ENCODE peak calls at places on chromosomes 12 and 14, in ten cellular contexts. T is neural crest cell, Y is heart right ventricle, I is astrocyte of the spinal cord, A is thoracic aorta, X is kidney epithelial cell, J is HL-60, F is A549, L is AG04450, W is body of pancreas. S is an unnamed sample.
A peak's percentile ranks its signal among the peaks of the same experiment; 100 is the strongest.

GRCh38 chr14:23360496-23360895 is 4.5 kb downstream of the EFS start:
- DNase-seq in T (no peak), Y (no peak), I (no peak), A (no peak), X (no peak), J (no peak), F (peak; percentile 35), L (no peak), W (no peak), S (peak; percentile 13)

GRCh38 chr14:74804219-74804825 is 41.2 kb downstream of the YLPM1 start:
- DNase-seq in T (no peak), Y (no peak), I (peak; percentile 67), A (no peak), X (no peak), J (peak; percentile 13), F (peak; percentile 10), L (peak; percentile 43), W (no peak), S (peak; percentile 17)

GRCh38 chr12:76768566-76768965 is 4.7 kb downstream of the ZDHHC17 start:
- DNase-seq in T (no peak), Y (no peak), I (no peak), A (no peak), X (no peak), J (peak; percentile 25), F (no peak), L (no peak), W (no peak), S (no peak)

GRCh38 chr12:49706351-49707126 is 666 bp downstream of the FMNL3 start:
- DNase-seq in T (peak; percentile 41), Y (peak; percentile 47), I (peak; percentile 50), A (no peak), X (no peak), J (no peak), F (no peak), L (no peak), W (no peak), S (no peak)

GRCh38 chr12:116783503-116784237 is 45.6 kb downstream of the RNFT2 start:
- DNase-seq in T (no peak), Y (no peak), I (no peak), A (no peak), X (no peak), J (no peak), F (no peak), L (no peak), W (no peak), S (no peak)

GRCh38 chr12:65100140-65100539 is 21.0 kb downstream of the WIF1 start:
- DNase-seq in T (no peak), Y (no peak), I (no peak), A (no peak), X (no peak), J (no peak), F (no peak), L (no peak), W (no peak), S (peak; percentile 39)

GRCh38 chr14:39015360-39015961 is 87.6 kb downstream of the SEC23A start:
- DNase-seq in T (no peak), Y (no peak), I (peak; percentile 58), A (no peak), X (peak; percentile 9), J (peak; percentile 41), F (peak; percentile 46), L (no peak), W (peak; percentile 34), S (peak; percentile 24)

GRCh38 chr14:60064491-60065072 is 27.1 kb upstream of the PCNX4 start:
- DNase-seq in T (no peak), Y (no peak), I (peak; percentile 43), A (no peak), X (no peak), J (no peak), F (peak; percentile 3), L (peak; percentile 3), W (no peak), S (no peak)

GRCh38 chr12:67764946-67765619 is 116.5 kb downstream of the DYRK2 start:
- DNase-seq in T (no peak), Y (no peak), I (no peak), A (no peak), X (no peak), J (no peak), F (no peak), L (no peak), W (peak; percentile 70), S (no peak)

GRCh38 chr12:85804663-85805062 is 31.5 kb downstream of the RASSF9 start:
- DNase-seq in T (no peak), Y (no peak), I (peak; percentile 63), A (no peak), X (no peak), J (no peak), F (no peak), L (no peak), W (no peak), S (no peak)

GRCh38 chr12:80763874-80764273 is 47.2 kb downstream of the MYF5 start:
- DNase-seq in T (peak; percentile 15), Y (no peak), I (peak; percentile 78), A (no peak), X (no peak), J (peak; percentile 3), F (no peak), L (no peak), W (peak; percentile 20), S (peak; percentile 39)

GRCh38 chr12:9383585-9383984 is 175.4 kb upstream of the PZP start:
- DNase-seq in T (no peak), Y (no peak), I (no peak), A (no peak), X (no peak), J (no peak), F (no peak), L (no peak), W (no peak), S (no peak)

GRCh38 chr12:9381619-9382018 is 173.4 kb upstream of the PZP start:
- DNase-seq in T (no peak), Y (no peak), I (no peak), A (no peak), X (no peak), J (peak; percentile 88), F (no peak), L (no peak), W (no peak), S (peak; percentile 14)

GRCh38 chr12:9380650-9381049 is 172.5 kb upstream of the PZP start:
- DNase-seq in T (no peak), Y (no peak), I (no peak), A (no peak), X (no peak), J (no peak), F (no peak), L (no peak), W (no peak), S (no peak)

GRCh38 chr12:9378430-9378835 is 170.2 kb upstream of the PZP start:
- DNase-seq in T (no peak), Y (no peak), I (no peak), A (no peak), X (no peak), J (peak; percentile 70), F (peak; percentile 32), L (no peak), W (no peak), S (peak; percentile 10)

GRCh38 chr12:9379023-9379742 is 171.0 kb upstream of the PZP start:
- DNase-seq in T (no peak), Y (no peak), I (no peak), A (no peak), X (no peak), J (no peak), F (no peak), L (no peak), W (no peak), S (no peak)
- TF ChIP-seq CTCF in T (no peak), Y (no peak), I (no peak), A (no peak), X (no peak), J (no peak), F (no peak), L (no peak), W (no peak), S (no peak)

DNA sequence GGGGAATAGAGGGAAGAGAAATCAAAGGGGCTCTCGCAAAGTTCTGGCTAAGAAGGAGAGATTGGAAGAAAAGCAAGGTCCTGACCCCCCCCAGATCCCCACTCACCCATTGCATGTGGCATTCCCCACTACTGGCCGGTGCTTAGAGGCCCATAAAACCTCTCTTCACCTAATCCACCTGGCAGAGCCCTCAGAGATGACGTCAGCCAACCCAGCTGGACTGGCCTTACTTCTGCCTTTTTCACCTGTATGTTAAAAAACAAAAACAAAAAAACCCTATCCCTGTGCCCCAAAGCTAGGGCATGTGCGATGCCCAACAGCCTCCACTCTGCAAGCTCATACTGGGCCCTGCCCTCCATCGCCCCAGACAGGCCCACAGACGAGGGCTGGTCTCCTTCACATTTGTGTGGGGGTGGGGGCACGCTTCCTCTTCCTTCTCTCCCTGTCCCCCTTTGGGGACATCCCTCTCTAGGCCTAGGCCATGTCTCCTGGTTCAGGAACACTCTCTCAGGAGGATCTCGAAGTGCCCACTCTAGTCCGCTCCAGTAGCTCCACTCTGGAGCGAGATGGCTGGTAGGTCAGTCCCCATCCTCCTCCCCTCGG is 37.2 kb downstream of the FIGNL2 start:
- DNase-seq in T (no peak), Y (no peak), I (no peak), A (no peak), X (no peak), J (no peak), F (no peak), L (no peak), W (peak; percentile 34), S (no peak)
- TF ChIP-seq CTCF in T (no peak), Y (no peak), I (no peak), A (no peak), X (no peak), J (no peak), F (no peak), L (no peak), W (no peak), S (no peak)

DNA sequence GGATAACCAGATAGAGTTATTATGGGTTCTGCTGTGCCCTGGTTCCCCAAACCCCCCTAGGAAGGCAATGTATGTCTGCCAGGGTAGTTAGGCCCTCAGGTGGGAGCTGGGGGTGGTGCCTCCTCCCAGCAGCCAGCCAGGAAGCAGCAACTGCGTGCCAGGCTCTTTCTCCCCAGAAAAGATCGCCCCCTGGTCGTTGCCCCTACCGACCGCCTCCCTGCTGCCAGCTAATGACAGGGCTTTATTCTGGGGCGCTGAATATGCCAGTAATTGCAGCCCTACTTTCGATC is 36.3 kb downstream of the IQSEC3 start:
- DNase-seq in T (no peak), Y (no peak), I (no peak), A (no peak), X (no peak), J (no peak), F (no peak), L (no peak), W (no peak), S (no peak)
- TF ChIP-seq CTCF in T (no peak), Y (no peak), I (no peak), A (no peak), X (no peak), J (no peak), F (no peak), L (no peak), W (no peak), S (no peak)

GRCh38 chr14:50335389-50335788 is 23.3 kb downstream of the DMAC2L start:
- DNase-seq in T (peak; percentile 52), Y (peak; percentile 21), I (peak; percentile 83), A (no peak), X (no peak), J (no peak), F (no peak), L (no peak), W (peak; percentile 76), S (no peak)
- TF ChIP-seq CTCF in T (peak; percentile 39), Y (no peak), I (no peak), A (no peak), X (peak; percentile 15), J (no peak), F (no peak), L (peak; percentile 12), W (no peak), S (no peak)